ENCODE peak calls at places on chromosomes 7 and 10, in six cellular contexts. One of them, this sample, is unnamed.

GRCh38 chr7:130314305-130314704 is 21.3 kb downstream of the CPA4 start:
- DNase-seq in activated CD4-positive, alpha-beta T cell treated with anti-CD3 and anti-CD28 coated beads, Interleukin-2, amount 10 ng/mL, durations not matched to agents 7 days and 5 days: no peak
- DNase-seq in nucleus accumbens: no peak
- DNase-seq in right lobe of liver: no peak
- DNase-seq in stimulated activated CD8-positive, alpha-beta memory T cell treated with anti-CD3 and anti-CD28 coated beads, Interleukin-15, amount 100 ng/mL, for 4 hours: no peak
- DNase-seq in neural progenitor cell: no peak
- DNase-seq in this sample: no peak

GRCh38 chr10:103622935-103623574 is 129.6 kb downstream of the NEURL1 start:
- DNase-seq in neural progenitor cell: no peak
- DNase-seq in activated CD4-positive, alpha-beta T cell treated with anti-CD3 and anti-CD28 coated beads, Interleukin-2, amount 10 ng/mL, durations not matched to agents 7 days and 5 days: no peak
- DNase-seq in nucleus accumbens: no peak
- DNase-seq in stimulated activated CD8-positive, alpha-beta memory T cell treated with anti-CD3 and anti-CD28 coated beads, Interleukin-15, amount 100 ng/mL, for 4 hours: no peak
- DNase-seq in right lobe of liver: no peak
- DNase-seq in this sample: no peak

GRCh38 chr10:14608381-14609001 is 166.2 kb downstream of the FAM107B start:
- DNase-seq in nucleus accumbens: no peak
- DNase-seq in activated CD4-positive, alpha-beta T cell treated with anti-CD3 and anti-CD28 coated beads, Interleukin-2, amount 10 ng/mL, durations not matched to agents 7 days and 5 days: no peak
- DNase-seq in stimulated activated CD8-positive, alpha-beta memory T cell treated with anti-CD3 and anti-CD28 coated beads, Interleukin-15, amount 100 ng/mL, for 4 hours: no peak
- DNase-seq in right lobe of liver: peak; percentile 46
- DNase-seq in neural progenitor cell: no peak
- DNase-seq in this sample: no peak

GRCh38 chr7:130352335-130353074 is 7.9 kb downstream of the CPA5 start:
- DNase-seq in nucleus accumbens: peak; percentile 20
- DNase-seq in neural progenitor cell: peak; percentile 45
- DNase-seq in right lobe of liver: no peak
- DNase-seq in activated CD4-positive, alpha-beta T cell treated with anti-CD3 and anti-CD28 coated beads, Interleukin-2, amount 10 ng/mL, durations not matched to agents 7 days and 5 days: no peak
- DNase-seq in stimulated activated CD8-positive, alpha-beta memory T cell treated with anti-CD3 and anti-CD28 coated beads, Interleukin-15, amount 100 ng/mL, for 4 hours: no peak
- DNase-seq in this sample: peak; percentile 87

GRCh38 chr7:149865437-149865836 is 8.3 kb upstream of the ATP6V0E2 start:
- DNase-seq in nucleus accumbens: no peak
- DNase-seq in neural progenitor cell: no peak
- DNase-seq in stimulated activated CD8-positive, alpha-beta memory T cell treated with anti-CD3 and anti-CD28 coated beads, Interleukin-15, amount 100 ng/mL, for 4 hours: no peak
- DNase-seq in activated CD4-positive, alpha-beta T cell treated with anti-CD3 and anti-CD28 coated beads, Interleukin-2, amount 10 ng/mL, durations not matched to agents 7 days and 5 days: peak; percentile 81
- DNase-seq in right lobe of liver: no peak
- DNase-seq in this sample: no peak

GRCh38 chr10:45655219-45655618 is 17.4 kb downstream of the ZFAND4 start:
- DNase-seq in nucleus accumbens: no peak
- DNase-seq in right lobe of liver: no peak
- DNase-seq in activated CD4-positive, alpha-beta T cell treated with anti-CD3 and anti-CD28 coated beads, Interleukin-2, amount 10 ng/mL, durations not matched to agents 7 days and 5 days: no peak
- DNase-seq in stimulated activated CD8-positive, alpha-beta memory T cell treated with anti-CD3 and anti-CD28 coated beads, Interleukin-15, amount 100 ng/mL, for 4 hours: no peak
- DNase-seq in neural progenitor cell: no peak
- DNase-seq in this sample: no peak

GRCh38 chr7:8109196-8110022 is 140.8 kb downstream of the GLCCI1 start:
- DNase-seq in neural progenitor cell: no peak
- DNase-seq in stimulated activated CD8-positive, alpha-beta memory T cell treated with anti-CD3 and anti-CD28 coated beads, Interleukin-15, amount 100 ng/mL, for 4 hours: no peak
- DNase-seq in activated CD4-positive, alpha-beta T cell treated with anti-CD3 and anti-CD28 coated beads, Interleukin-2, amount 10 ng/mL, durations not matched to agents 7 days and 5 days: no peak
- DNase-seq in right lobe of liver: no peak
- DNase-seq in nucleus accumbens: no peak
- DNase-seq in this sample: no peak

GRCh38 chr7:36677769-36678435 is 46.4 kb downstream of the AOAH start:
- DNase-seq in activated CD4-positive, alpha-beta T cell treated with anti-CD3 and anti-CD28 coated beads, Interleukin-2, amount 10 ng/mL, durations not matched to agents 7 days and 5 days: peak; percentile 15
- DNase-seq in neural progenitor cell: no peak
- DNase-seq in nucleus accumbens: no peak
- DNase-seq in stimulated activated CD8-positive, alpha-beta memory T cell treated with anti-CD3 and anti-CD28 coated beads, Interleukin-15, amount 100 ng/mL, for 4 hours: peak; percentile 31
- DNase-seq in right lobe of liver: no peak
- DNase-seq in this sample: no peak

GRCh38 chr7:11474902-11475585 is 357.0 kb downstream of the THSD7A start:
- DNase-seq in nucleus accumbens: no peak
- DNase-seq in right lobe of liver: no peak
- DNase-seq in stimulated activated CD8-positive, alpha-beta memory T cell treated with anti-CD3 and anti-CD28 coated beads, Interleukin-15, amount 100 ng/mL, for 4 hours: no peak
- DNase-seq in neural progenitor cell: no peak
- DNase-seq in activated CD4-positive, alpha-beta T cell treated with anti-CD3 and anti-CD28 coated beads, Interleukin-2, amount 10 ng/mL, durations not matched to agents 7 days and 5 days: no peak
- DNase-seq in this sample: no peak

GRCh38 chr10:22702348-22702747 is 12.0 kb downstream of the PIP4K2A start:
- DNase-seq in stimulated activated CD8-positive, alpha-beta memory T cell treated with anti-CD3 and anti-CD28 coated beads, Interleukin-15, amount 100 ng/mL, for 4 hours: no peak
- DNase-seq in neural progenitor cell: no peak
- DNase-seq in right lobe of liver: no peak
- DNase-seq in nucleus accumbens: no peak
- DNase-seq in activated CD4-positive, alpha-beta T cell treated with anti-CD3 and anti-CD28 coated beads, Interleukin-2, amount 10 ng/mL, durations not matched to agents 7 days and 5 days: no peak
- DNase-seq in this sample: no peak

GRCh38 chr7:55065511-55066229 is 46.9 kb downstream of the EGFR start:
- DNase-seq in nucleus accumbens: no peak
- DNase-seq in stimulated activated CD8-positive, alpha-beta memory T cell treated with anti-CD3 and anti-CD28 coated beads, Interleukin-15, amount 100 ng/mL, for 4 hours: no peak
- DNase-seq in neural progenitor cell: peak; percentile 34
- DNase-seq in right lobe of liver: no peak
- DNase-seq in activated CD4-positive, alpha-beta T cell treated with anti-CD3 and anti-CD28 coated beads, Interleukin-2, amount 10 ng/mL, durations not matched to agents 7 days and 5 days: no peak
- DNase-seq in this sample: peak; percentile 75